ENCODE peak calls at places on chromosomes 12 and 14, in four cellular contexts. B is NCI-H82, G is chondrocyte, E is 8988T. C is an unnamed sample.

GRCh38 chr12:53133722-53134121 is 30.4 kb downstream of the SOAT2 start:
- DNase-seq in B (no peak), G (no peak), E (no peak), C (no peak)

GRCh38 chr14:105900398-105901160 is 374.2 kb downstream of the TMEM121 start:
- DNase-seq in B (no peak), G (no peak), E (no peak), C (no peak)

GRCh38 chr12:6277982-6278438 is 32.5 kb upstream of the PLEKHG6 start:
- DNase-seq in B (no peak), G (no peak), E (no peak), C (no peak)

GRCh38 chr12:5102806-5103205 is 59.1 kb downstream of the KCNA5 start:
- DNase-seq in B (no peak), G (no peak), E (no peak), C (no peak)

GRCh38 chr12:110778801-110779577 is 36.3 kb upstream of the PPP1CC start:
- DNase-seq in B (no peak), G (no peak), E (no peak), C (no peak)

GRCh38 chr12:113726254-113726819 is 239.8 kb downstream of the RBM19 start:
- DNase-seq in B (no peak), G (no peak), E (no peak), C (no peak)

GRCh38 chr12:131604146-131604844 is 106.6 kb upstream of the SFSWAP start:
- DNase-seq in B (no peak), G (peak), E (no peak), C (no peak)

GRCh38 chr12:113241191-113242017 is 20.1 kb downstream of the TPCN1 start:
- DNase-seq in B (peak), G (peak), E (peak), C (peak)

GRCh38 chr12:132783917-132784531 is 22.4 kb upstream of the ANKLE2 start:
- DNase-seq in B (no peak), G (no peak), E (no peak), C (no peak)